ENCODE peak calls at places on chromosomes 1 and 21, in nine cellular contexts. One of them, this sample, is unnamed.

GRCh38 chr21:43027846-43028731 is 47.5 kb downstream of the CBS start:
- DNase-seq in fibroblast of pulmonary artery: no peak
- DNase-seq in heart left ventricle: no peak
- DNase-seq in hepatocyte: no peak
- DNase-seq in sigmoid colon: no peak
- DNase-seq in Peyer's patch: no peak
- DNase-seq in brain microvascular endothelial cell: no peak
- DNase-seq in psoas muscle: no peak
- DNase-seq in left ventricle myocardium inferior: no peak
- DNase-seq in this sample: no peak

GRCh38 chr1:59178339-59178744 is 118.6 kb upstream of the FGGY start:
- DNase-seq in sigmoid colon: peak
- DNase-seq in left ventricle myocardium inferior: peak
- DNase-seq in Peyer's patch: no peak
- DNase-seq in brain microvascular endothelial cell: peak
- DNase-seq in heart left ventricle: peak
- DNase-seq in hepatocyte: peak
- DNase-seq in fibroblast of pulmonary artery: peak
- DNase-seq in psoas muscle: peak
- DNase-seq in this sample: no peak

GRCh38 chr1:82759035-82759434 is 958.3 kb downstream of the ADGRL2 start:
- DNase-seq in Peyer's patch: no peak
- DNase-seq in psoas muscle: no peak
- DNase-seq in fibroblast of pulmonary artery: no peak
- DNase-seq in heart left ventricle: no peak
- DNase-seq in brain microvascular endothelial cell: no peak
- DNase-seq in sigmoid colon: no peak
- DNase-seq in left ventricle myocardium inferior: no peak
- DNase-seq in hepatocyte: no peak
- DNase-seq in this sample: peak

GRCh38 chr1:182215797-182216196 is 154.3 kb upstream of the ZNF648 start:
- DNase-seq in Peyer's patch: no peak
- DNase-seq in hepatocyte: no peak
- DNase-seq in fibroblast of pulmonary artery: no peak
- DNase-seq in heart left ventricle: no peak
- DNase-seq in left ventricle myocardium inferior: no peak
- DNase-seq in brain microvascular endothelial cell: no peak
- DNase-seq in sigmoid colon: no peak
- DNase-seq in psoas muscle: no peak
- DNase-seq in this sample: peak

GRCh38 chr1:101238041-101238515 is 1.3 kb downstream of the S1PR1 start:
- DNase-seq in psoas muscle: no peak
- DNase-seq in fibroblast of pulmonary artery: no peak
- DNase-seq in hepatocyte: no peak
- DNase-seq in heart left ventricle: no peak
- DNase-seq in sigmoid colon: no peak
- DNase-seq in left ventricle myocardium inferior: no peak
- DNase-seq in Peyer's patch: no peak
- DNase-seq in brain microvascular endothelial cell: no peak
- DNase-seq in this sample: no peak

GRCh38 chr1:246622035-246622652 is 55.9 kb downstream of the CNST start:
- DNase-seq in hepatocyte: no peak
- DNase-seq in heart left ventricle: no peak
- DNase-seq in Peyer's patch: no peak
- DNase-seq in psoas muscle: no peak
- DNase-seq in brain microvascular endothelial cell: no peak
- DNase-seq in left ventricle myocardium inferior: no peak
- DNase-seq in fibroblast of pulmonary artery: no peak
- DNase-seq in sigmoid colon: no peak
- DNase-seq in this sample: no peak

GRCh38 chr1:203871114-203871875 is 9.9 kb downstream of the SNRPE start:
- DNase-seq in heart left ventricle: peak
- DNase-seq in left ventricle myocardium inferior: no peak
- DNase-seq in sigmoid colon: peak
- DNase-seq in psoas muscle: no peak
- DNase-seq in hepatocyte: peak
- DNase-seq in brain microvascular endothelial cell: peak
- DNase-seq in fibroblast of pulmonary artery: peak
- DNase-seq in Peyer's patch: no peak
- DNase-seq in this sample: peak

GRCh38 chr1:155071701-155072100 is 6.9 kb upstream of the EFNA3 start:
- DNase-seq in brain microvascular endothelial cell: no peak
- DNase-seq in heart left ventricle: no peak
- DNase-seq in sigmoid colon: peak
- DNase-seq in left ventricle myocardium inferior: no peak
- DNase-seq in hepatocyte: peak
- DNase-seq in Peyer's patch: no peak
- DNase-seq in psoas muscle: peak
- DNase-seq in fibroblast of pulmonary artery: no peak
- DNase-seq in this sample: no peak

GRCh38 chr1:82722608-82723007 is 921.9 kb downstream of the ADGRL2 start:
- DNase-seq in left ventricle myocardium inferior: no peak
- DNase-seq in heart left ventricle: no peak
- DNase-seq in sigmoid colon: no peak
- DNase-seq in Peyer's patch: no peak
- DNase-seq in hepatocyte: no peak
- DNase-seq in brain microvascular endothelial cell: no peak
- DNase-seq in psoas muscle: no peak
- DNase-seq in fibroblast of pulmonary artery: no peak
- DNase-seq in this sample: no peak

GRCh38 chr1:61782771-61783170 is 40.5 kb downstream of the PATJ start:
- DNase-seq in sigmoid colon: no peak
- DNase-seq in fibroblast of pulmonary artery: no peak
- DNase-seq in brain microvascular endothelial cell: no peak
- DNase-seq in left ventricle myocardium inferior: no peak
- DNase-seq in Peyer's patch: no peak
- DNase-seq in hepatocyte: no peak
- DNase-seq in psoas muscle: no peak
- DNase-seq in heart left ventricle: no peak
- DNase-seq in this sample: no peak

GRCh38 chr1:117561071-117561470 is 44.8 kb upstream of the TENT5C start:
- DNase-seq in Peyer's patch: no peak
- DNase-seq in sigmoid colon: no peak
- DNase-seq in fibroblast of pulmonary artery: no peak
- DNase-seq in heart left ventricle: no peak
- DNase-seq in brain microvascular endothelial cell: no peak
- DNase-seq in psoas muscle: no peak
- DNase-seq in left ventricle myocardium inferior: no peak
- DNase-seq in hepatocyte: no peak
- DNase-seq in this sample: no peak

GRCh38 chr1:206471415-206471801 is 1.1 kb downstream of the IKBKE start:
- DNase-seq in Peyer's patch: no peak
- DNase-seq in hepatocyte: no peak
- DNase-seq in brain microvascular endothelial cell: no peak
- DNase-seq in sigmoid colon: no peak
- DNase-seq in fibroblast of pulmonary artery: no peak
- DNase-seq in psoas muscle: no peak
- DNase-seq in left ventricle myocardium inferior: no peak
- DNase-seq in heart left ventricle: no peak
- DNase-seq in this sample: no peak

DNA sequence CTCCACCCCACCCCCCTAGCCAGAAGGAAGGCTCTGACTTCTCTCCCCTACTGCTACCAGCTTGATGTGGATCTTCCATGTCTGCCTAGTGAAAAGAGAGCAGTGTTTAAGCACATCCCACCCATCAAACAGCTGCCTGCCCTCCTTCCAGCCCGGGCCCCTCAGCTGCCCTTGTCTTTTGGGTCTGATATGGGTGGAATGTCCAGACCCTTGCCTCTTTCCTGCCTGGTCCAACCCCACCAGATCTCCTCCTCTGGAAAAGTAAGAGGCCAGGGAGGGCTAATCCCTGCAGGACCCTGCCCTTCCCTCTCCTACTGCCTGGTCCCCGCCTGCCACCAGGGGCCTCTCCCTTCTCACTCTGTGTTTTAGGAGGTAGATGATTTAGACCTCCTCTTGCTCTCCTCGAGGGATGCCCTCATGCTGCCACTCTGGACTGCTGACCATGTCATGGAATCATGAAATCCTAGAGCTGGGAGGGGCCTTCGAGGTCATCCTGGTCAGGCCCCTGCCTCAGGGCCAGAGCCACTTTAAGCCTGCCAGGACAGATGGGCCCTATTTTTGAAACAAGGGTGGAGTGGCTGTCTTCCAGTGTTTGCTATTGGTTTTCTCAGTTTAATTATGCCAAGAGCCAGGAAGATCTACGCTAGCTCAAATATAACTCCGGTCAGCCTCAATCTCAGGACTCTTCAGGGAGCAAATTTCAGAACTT is 15.8 kb upstream of the HSPG2 start:
- DNase-seq in heart left ventricle: no peak
- DNase-seq in brain microvascular endothelial cell: no peak
- DNase-seq in hepatocyte: no peak
- DNase-seq in fibroblast of pulmonary artery: no peak
- DNase-seq in sigmoid colon: no peak
- DNase-seq in psoas muscle: peak
- DNase-seq in Peyer's patch: no peak
- DNase-seq in left ventricle myocardium inferior: no peak
- DNase-seq in this sample: no peak
- TF ChIP-seq CTCF in heart left ventricle: no peak
- TF ChIP-seq CTCF in brain microvascular endothelial cell: peak
- TF ChIP-seq CTCF in hepatocyte: no peak
- TF ChIP-seq CTCF in fibroblast of pulmonary artery: no peak
- TF ChIP-seq CTCF in sigmoid colon: no peak
- TF ChIP-seq CTCF in psoas muscle: no peak
- TF ChIP-seq CTCF in Peyer's patch: no peak
- TF ChIP-seq CTCF in left ventricle myocardium inferior: peak
- TF ChIP-seq CTCF in this sample: no peak

DNA sequence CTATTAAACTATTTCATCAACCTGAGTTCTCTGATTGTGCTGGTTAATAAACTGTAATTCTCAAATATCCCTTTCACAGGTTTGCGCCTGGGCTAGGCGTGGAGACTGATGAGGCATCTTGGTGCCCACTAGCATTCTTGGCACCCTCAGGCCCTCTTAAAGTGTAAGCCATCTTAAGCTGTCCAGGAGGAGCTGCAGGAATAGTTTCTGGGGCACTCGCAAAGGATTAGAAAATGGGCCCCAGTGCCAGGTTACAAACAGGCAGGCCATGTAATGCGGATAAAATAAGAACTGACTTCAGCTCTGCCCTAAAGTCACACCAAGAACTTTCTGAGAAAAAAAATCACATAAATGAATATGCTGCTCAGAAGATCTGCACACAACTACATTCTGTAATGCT is 1.1 kb downstream of the CASQ2 start:
- DNase-seq in brain microvascular endothelial cell: no peak
- DNase-seq in Peyer's patch: no peak
- DNase-seq in fibroblast of pulmonary artery: no peak
- DNase-seq in heart left ventricle: no peak
- DNase-seq in left ventricle myocardium inferior: no peak
- DNase-seq in psoas muscle: peak
- DNase-seq in sigmoid colon: no peak
- DNase-seq in hepatocyte: no peak
- DNase-seq in this sample: no peak
- H3K4me3 ChIP-seq in brain microvascular endothelial cell: no peak
- H3K4me3 ChIP-seq in Peyer's patch: no peak
- H3K4me3 ChIP-seq in fibroblast of pulmonary artery: no peak
- H3K4me3 ChIP-seq in heart left ventricle: peak
- H3K4me3 ChIP-seq in left ventricle myocardium inferior: peak
- H3K4me3 ChIP-seq in psoas muscle: peak
- H3K4me3 ChIP-seq in sigmoid colon: peak
- H3K4me3 ChIP-seq in hepatocyte: no peak
- H3K4me3 ChIP-seq in this sample: no peak

DNA sequence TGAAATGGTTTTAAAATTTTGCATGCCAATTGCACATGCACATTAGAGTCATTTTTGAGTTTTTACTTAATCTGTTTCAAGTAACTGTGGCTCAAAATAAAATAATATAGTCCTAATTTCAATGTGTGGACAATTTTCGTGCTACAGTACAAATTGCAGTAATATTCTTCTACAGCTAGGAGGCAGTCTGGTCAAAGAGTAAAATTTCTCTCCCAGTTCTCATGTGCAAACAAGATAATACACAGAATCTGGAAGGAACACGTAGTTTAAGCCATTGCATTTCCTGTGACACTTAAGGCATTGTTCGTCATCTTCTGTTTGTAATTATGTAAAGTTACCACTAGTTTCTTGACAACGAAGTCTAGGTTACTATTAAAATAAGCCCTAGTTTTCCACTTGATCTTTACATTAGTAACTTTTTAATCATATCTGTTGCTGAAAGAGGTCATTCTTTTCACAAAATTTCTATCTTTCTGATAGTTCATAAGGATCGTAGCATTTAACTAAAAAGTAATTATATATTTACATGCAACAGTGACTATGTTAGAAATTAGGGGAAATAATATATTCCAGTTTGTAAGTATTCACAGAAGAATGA is 28.9 kb downstream of the ODR4 start:
- DNase-seq in fibroblast of pulmonary artery: peak
- DNase-seq in Peyer's patch: no peak
- DNase-seq in psoas muscle: no peak
- DNase-seq in hepatocyte: peak
- DNase-seq in left ventricle myocardium inferior: no peak
- DNase-seq in heart left ventricle: no peak
- DNase-seq in sigmoid colon: no peak
- DNase-seq in brain microvascular endothelial cell: peak
- DNase-seq in this sample: peak
- TF ChIP-seq CTCF in fibroblast of pulmonary artery: peak
- TF ChIP-seq CTCF in Peyer's patch: peak
- TF ChIP-seq CTCF in psoas muscle: peak
- TF ChIP-seq CTCF in hepatocyte: peak
- TF ChIP-seq CTCF in left ventricle myocardium inferior: peak
- TF ChIP-seq CTCF in heart left ventricle: peak
- TF ChIP-seq CTCF in sigmoid colon: peak
- TF ChIP-seq CTCF in brain microvascular endothelial cell: peak
- TF ChIP-seq CTCF in this sample: peak

GRCh38 chr1:175191654-175192053 is 922 bp downstream of the KIAA0040 start:
- DNase-seq in left ventricle myocardium inferior: no peak
- DNase-seq in hepatocyte: no peak
- DNase-seq in fibroblast of pulmonary artery: peak
- DNase-seq in sigmoid colon: no peak
- DNase-seq in heart left ventricle: no peak
- DNase-seq in Peyer's patch: no peak
- DNase-seq in psoas muscle: no peak
- DNase-seq in brain microvascular endothelial cell: no peak
- DNase-seq in this sample: peak
- H3K4me3 ChIP-seq in left ventricle myocardium inferior: peak
- H3K4me3 ChIP-seq in hepatocyte: peak
- H3K4me3 ChIP-seq in fibroblast of pulmonary artery: peak
- H3K4me3 ChIP-seq in sigmoid colon: peak
- H3K4me3 ChIP-seq in heart left ventricle: peak
- H3K4me3 ChIP-seq in Peyer's patch: peak
- H3K4me3 ChIP-seq in psoas muscle: peak
- H3K4me3 ChIP-seq in brain microvascular endothelial cell: no peak
- H3K4me3 ChIP-seq in this sample: peak

GRCh38 chr1:166166701-166167394 is at the start of gene FAM78B:
- DNase-seq in brain microvascular endothelial cell: no peak
- DNase-seq in fibroblast of pulmonary artery: peak
- DNase-seq in Peyer's patch: peak
- DNase-seq in hepatocyte: peak
- DNase-seq in sigmoid colon: peak
- DNase-seq in heart left ventricle: peak
- DNase-seq in left ventricle myocardium inferior: peak
- DNase-seq in psoas muscle: peak
- DNase-seq in this sample: peak
- TF ChIP-seq CTCF in brain microvascular endothelial cell: peak
- TF ChIP-seq CTCF in fibroblast of pulmonary artery: no peak
- TF ChIP-seq CTCF in Peyer's patch: no peak
- TF ChIP-seq CTCF in hepatocyte: no peak
- TF ChIP-seq CTCF in sigmoid colon: no peak
- TF ChIP-seq CTCF in heart left ventricle: no peak
- TF ChIP-seq CTCF in left ventricle myocardium inferior: peak
- TF ChIP-seq CTCF in psoas muscle: peak
- TF ChIP-seq CTCF in this sample: no peak

GRCh38 chr1:44672254-44672955 is 1.9 kb downstream of the TMEM53 start:
- DNase-seq in brain microvascular endothelial cell: peak
- DNase-seq in psoas muscle: no peak
- DNase-seq in left ventricle myocardium inferior: no peak
- DNase-seq in sigmoid colon: no peak
- DNase-seq in hepatocyte: no peak
- DNase-seq in heart left ventricle: peak
- DNase-seq in fibroblast of pulmonary artery: peak
- DNase-seq in Peyer's patch: no peak
- DNase-seq in this sample: peak
- H3K4me3 ChIP-seq in brain microvascular endothelial cell: no peak
- H3K4me3 ChIP-seq in psoas muscle: no peak
- H3K4me3 ChIP-seq in left ventricle myocardium inferior: no peak
- H3K4me3 ChIP-seq in sigmoid colon: no peak
- H3K4me3 ChIP-seq in hepatocyte: no peak
- H3K4me3 ChIP-seq in heart left ventricle: no peak
- H3K4me3 ChIP-seq in fibroblast of pulmonary artery: no peak
- H3K4me3 ChIP-seq in Peyer's patch: peak
- H3K4me3 ChIP-seq in this sample: no peak

This sample was measured in epithelial cell of esophagus.